ENCODE peak calls at places on chromosomes 1 and 21, in eight cellular contexts. D is M059J; G is stimulated activated CD4-positive, alpha-beta T cell treated with anti-CD3 and anti-CD28 coated beads, Interleukin-12 subunit alpha, Interleukin-12 subunit beta, amount 100 ng/mL, for 4 hours; Q is left ventricle myocardium inferior; R is hepatic stellate cell; M is effector CD8-positive, alpha-beta T cell; Z is immature natural killer cell; A is mucosa of gallbladder. U is an unnamed sample.

GRCh38 chr1:230141797-230142607 is 75.0 kb downstream of the GALNT2 start:
- DNase-seq in D (no peak), G (no peak), Q (no peak), R (no peak), M (no peak), Z (no peak), A (no peak), U (no peak)

GRCh38 chr1:43934279-43934985 is 831 bp downstream of the ARTN start:
- DNase-seq in D (peak), G (peak), Q (peak), R (peak), M (peak), Z (peak), A (peak), U (peak)

GRCh38 chr1:98002288-98002687 is 81.5 kb upstream of the DPYD start:
- DNase-seq in D (no peak), G (no peak), Q (no peak), R (no peak), M (no peak), Z (no peak), A (no peak), U (no peak)

GRCh38 chr1:164320780-164321683 is 238.0 kb upstream of the PBX1 start:
- DNase-seq in D (peak), G (no peak), Q (peak), R (no peak), M (no peak), Z (no peak), A (no peak), U (no peak)

GRCh38 chr1:29282924-29283803 is 46.8 kb downstream of the PTPRU start:
- DNase-seq in D (peak), G (no peak), Q (no peak), R (peak), M (no peak), Z (no peak), A (peak), U (no peak)

GRCh38 chr1:8880068-8880676 is 1.7 kb upstream of the ENO1 start:
- DNase-seq in D (peak), G (no peak), Q (no peak), R (peak), M (no peak), Z (no peak), A (peak), U (no peak)

GRCh38 chr1:47978486-47978885 is 18.7 kb downstream of the TRABD2B start:
- DNase-seq in D (no peak), G (no peak), Q (no peak), R (no peak), M (no peak), Z (no peak), A (peak), U (no peak)

GRCh38 chr1:47436979-47437517 is 796 bp upstream of the FOXD2 start:
- DNase-seq in D (peak), G (peak), Q (no peak), R (peak), M (peak), Z (no peak), A (no peak), U (no peak)

GRCh38 chr1:87335175-87335992 is 6.7 kb downstream of the LMO4 start:
- DNase-seq in D (peak), G (peak), Q (peak), R (peak), M (peak), Z (peak), A (peak), U (peak)

GRCh38 chr1:215273838-215274516 is 191.4 kb downstream of the KCNK2 start:
- DNase-seq in D (peak), G (no peak), Q (no peak), R (peak), M (no peak), Z (no peak), A (no peak), U (no peak)

GRCh38 chr1:20318521-20318920 is 27.8 kb downstream of the VWA5B1 start:
- DNase-seq in D (no peak), G (no peak), Q (no peak), R (no peak), M (no peak), Z (no peak), A (no peak), U (no peak)

GRCh38 chr1:80656628-80657019 is 1144.1 kb upstream of the ADGRL2 start:
- DNase-seq in D (no peak), G (no peak), Q (no peak), R (no peak), M (no peak), Z (no peak), A (no peak), U (no peak)

GRCh38 chr21:45408811-45409261 is 3.9 kb downstream of the COL18A1 start:
- DNase-seq in D (no peak), G (no peak), Q (peak), R (no peak), M (no peak), Z (no peak), A (no peak), U (no peak)

GRCh38 chr1:8020032-8020431 is 6.1 kb downstream of the ERRFI1 start:
- DNase-seq in D (peak), G (no peak), Q (no peak), R (no peak), M (no peak), Z (no peak), A (peak), U (no peak)

U was measured in B cell.